ENCODE peak calls at places on chromosomes 7 and 10, in four cellular contexts. G, M, X and O are unnamed samples.

GRCh38 chr7:132451161-132451560 is 125.1 kb downstream of the PLXNA4 start:
- DNase-seq in G (no peak), M (no peak), X (no peak), O (no peak)

GRCh38 chr7:129417073-129417472 is 17.2 kb upstream of the STRIP2 start:
- DNase-seq in G (no peak), M (no peak), X (no peak), O (no peak)

GRCh38 chr10:85060944-85061343 is 732.6 kb downstream of the CCSER2 start:
- DNase-seq in G (no peak), M (peak), X (no peak), O (no peak)

GRCh38 chr7:45885264-45885882 is 2.9 kb upstream of the IGFBP1 start:
- DNase-seq in G (no peak), M (no peak), X (peak), O (peak)

GRCh38 chr7:64314493-64315020 is 796 bp downstream of the ZNF736 start:
- DNase-seq in G (no peak), M (no peak), X (no peak), O (no peak)

GRCh38 chr10:31296754-31297153 is 22.3 kb upstream of the ZEB1 start:
- DNase-seq in G (no peak), M (no peak), X (no peak), O (no peak)

GRCh38 chr7:99473315-99473596 is 566 bp downstream of the ZNF789 start:
- DNase-seq in G (peak), M (no peak), X (no peak), O (peak)

GRCh38 chr7:25122373-25122772 is 2.7 kb downstream of the CYCS start:
- DNase-seq in G (no peak), M (no peak), X (no peak), O (no peak)

GRCh38 chr7:16619979-16620408 is 25.6 kb downstream of the ANKMY2 start:
- DNase-seq in G (no peak), M (no peak), X (no peak), O (peak)

GRCh38 chr10:115921795-115922194 is 351.2 kb downstream of the GFRA1 start:
- DNase-seq in G (no peak), M (no peak), X (no peak), O (peak)

GRCh38 chr10:30092151-30092790 is 32.9 kb upstream of the JCAD start:
- DNase-seq in G (no peak), M (no peak), X (no peak), O (peak)

GRCh38 chr7:45102785-45103712 is 8.4 kb downstream of the TBRG4 start:
- DNase-seq in G (no peak), M (no peak), X (peak), O (no peak)

GRCh38 chr10:49161411-49161997 is 26.7 kb downstream of the TMEM273 start:
- DNase-seq in G (no peak), M (no peak), X (no peak), O (peak)

GRCh38 chr10:30781571-30782542 is 152.3 kb upstream of the LYZL2 start:
- DNase-seq in G (no peak), M (no peak), X (no peak), O (no peak)

GRCh38 chr10:17273403-17273802 is 45.4 kb downstream of the VIM start:
- DNase-seq in G (no peak), M (no peak), X (no peak), O (peak)

DNA sequence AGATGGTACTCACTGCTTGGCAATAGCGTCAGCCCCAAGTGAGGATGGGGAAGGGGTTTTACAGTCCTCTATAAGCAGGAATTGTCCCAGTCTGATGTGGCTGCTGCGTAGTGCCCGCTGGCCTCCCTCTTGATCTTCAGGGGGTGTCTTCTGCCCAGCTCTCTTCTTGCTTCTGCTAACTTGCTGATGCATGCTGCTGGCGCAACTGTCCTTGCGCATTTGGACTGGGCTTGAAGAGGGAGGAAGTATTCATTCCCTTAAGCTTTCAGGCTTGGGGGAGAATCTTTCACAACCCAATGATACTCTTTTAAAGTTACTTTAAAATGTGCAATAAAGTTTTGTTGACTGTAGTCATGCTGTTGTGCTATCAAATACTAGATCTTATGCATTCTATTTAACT is 10.3 kb downstream of the GALNT11 start:
- DNase-seq in G (no peak), M (no peak), X (no peak), O (no peak)
- H3K4me3 ChIP-seq in G (no peak), M (no peak), X (no peak), O (no peak)

GRCh38 chr10:103871006-103871405 is 15.6 kb upstream of the SH3PXD2A start:
- DNase-seq in G (no peak), M (no peak), X (no peak), O (peak)
- H3K4me3 ChIP-seq in G (no peak), M (no peak), X (no peak), O (no peak)

DNA sequence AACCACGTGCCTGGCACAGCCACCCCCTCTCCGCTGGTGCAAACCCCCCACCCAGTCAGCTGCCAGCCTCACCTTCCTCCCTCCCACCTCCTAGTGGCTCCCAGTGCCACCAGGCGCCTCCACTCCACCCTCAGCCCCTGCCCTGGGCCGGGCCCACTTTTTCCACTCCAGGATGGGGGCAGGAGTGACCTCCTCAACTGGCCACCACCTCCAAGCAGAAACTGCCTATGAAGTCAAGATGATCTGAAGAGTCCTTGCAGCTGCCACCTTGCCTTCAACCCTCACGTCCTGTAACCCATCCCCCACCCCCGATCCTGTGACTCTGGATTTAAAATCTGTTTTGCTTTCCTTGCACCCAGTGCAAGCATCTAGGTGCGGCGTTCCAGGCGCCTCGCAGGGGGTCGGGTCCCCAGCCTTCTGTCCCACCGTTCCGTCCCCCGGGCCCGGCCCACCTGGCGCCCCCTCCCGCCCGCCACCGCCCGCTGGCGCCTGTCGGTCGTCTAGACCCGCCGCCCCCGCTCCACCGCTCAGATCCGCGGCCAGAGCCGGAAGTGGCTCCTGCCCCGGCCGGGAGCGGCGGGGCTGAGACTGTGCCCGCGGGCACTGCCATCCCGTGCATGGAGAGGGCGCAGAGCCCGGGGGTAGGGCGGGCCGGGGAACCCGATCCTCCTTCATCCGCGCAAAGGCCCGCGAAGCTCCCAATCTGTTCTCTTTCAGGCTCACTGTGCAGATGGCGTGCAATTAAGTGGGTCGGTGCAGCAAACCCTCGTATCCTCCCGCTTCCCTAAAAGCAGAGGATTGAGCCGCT is 51.2 kb upstream of the GTF2I start:
- DNase-seq in G (no peak), M (peak), X (no peak), O (no peak)
- H3K4me3 ChIP-seq in G (no peak), M (no peak), X (peak), O (no peak)

DNA sequence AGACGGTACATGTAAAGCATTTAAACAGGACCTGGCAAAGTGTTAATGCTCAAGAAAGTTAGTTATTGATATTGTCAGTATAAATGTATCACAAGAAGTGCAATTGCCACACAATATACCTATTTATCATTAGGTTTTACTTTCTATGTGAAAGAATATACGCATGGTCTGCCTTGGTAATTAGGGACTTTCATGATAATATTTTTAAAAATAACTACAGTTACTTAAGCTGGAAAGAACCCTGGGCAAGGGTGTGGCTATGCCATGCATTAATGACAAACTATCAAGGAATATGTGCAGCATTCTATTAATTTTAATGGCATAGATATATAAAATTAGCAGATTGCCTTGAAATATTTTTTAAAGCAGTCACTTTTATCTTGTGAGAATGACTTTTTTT is 191.2 kb downstream of the CSTF2T start:
- DNase-seq in G (no peak), M (no peak), X (no peak), O (no peak)
- H3K4me3 ChIP-seq in G (no peak), M (no peak), X (no peak), O (no peak)

GRCh38 chr10:44384601-44385422 is at the start of gene CXCL12:
- DNase-seq in G (no peak), M (peak), X (no peak), O (peak)

GRCh38 chr10:44386546-44387052 is 1.7 kb upstream of the CXCL12 start:
- DNase-seq in G (peak), M (peak), X (peak), O (peak)

GRCh38 chr10:44383749-44384600 is 922 bp downstream of the CXCL12 start:
- DNase-seq in G (no peak), M (peak), X (peak), O (no peak)

GRCh38 chr10:44385423-44385725 is 477 bp upstream of the CXCL12 start:
- DNase-seq in G (no peak), M (no peak), X (peak), O (no peak)

GRCh38 chr10:44385726-44386438 is 985 bp upstream of the CXCL12 start:
- DNase-seq in G (no peak), M (peak), X (peak), O (no peak)
- H3K4me3 ChIP-seq in G (peak), M (no peak), X (peak), O (no peak)

GRCh38 chr10:102647433-102648268 is 3.4 kb downstream of the TRIM8 start:
- DNase-seq in G (no peak), M (no peak), X (peak), O (no peak)
- H3K4me3 ChIP-seq in G (no peak), M (no peak), X (peak), O (peak)

GRCh38 chr7:90595341-90595800 is 750 bp upstream of the CDK14 start:
- DNase-seq in G (peak), M (no peak), X (no peak), O (peak)

GRCh38 chr7:90597527-90597871 is 1.4 kb downstream of the CDK14 start:
- DNase-seq in G (no peak), M (no peak), X (no peak), O (no peak)

GRCh38 chr7:90597879-90598278 is 1.8 kb downstream of the CDK14 start:
- DNase-seq in G (no peak), M (no peak), X (no peak), O (no peak)

GRCh38 chr7:90595801-90596683 is at the start of gene CDK14:
- DNase-seq in G (peak), M (peak), X (peak), O (peak)

GRCh38 chr7:90596745-90597526 is 815 bp downstream of the CDK14 start:
- DNase-seq in G (peak), M (peak), X (no peak), O (peak)
- H3K4me3 ChIP-seq in G (peak), M (peak), X (peak), O (peak)

DNA sequence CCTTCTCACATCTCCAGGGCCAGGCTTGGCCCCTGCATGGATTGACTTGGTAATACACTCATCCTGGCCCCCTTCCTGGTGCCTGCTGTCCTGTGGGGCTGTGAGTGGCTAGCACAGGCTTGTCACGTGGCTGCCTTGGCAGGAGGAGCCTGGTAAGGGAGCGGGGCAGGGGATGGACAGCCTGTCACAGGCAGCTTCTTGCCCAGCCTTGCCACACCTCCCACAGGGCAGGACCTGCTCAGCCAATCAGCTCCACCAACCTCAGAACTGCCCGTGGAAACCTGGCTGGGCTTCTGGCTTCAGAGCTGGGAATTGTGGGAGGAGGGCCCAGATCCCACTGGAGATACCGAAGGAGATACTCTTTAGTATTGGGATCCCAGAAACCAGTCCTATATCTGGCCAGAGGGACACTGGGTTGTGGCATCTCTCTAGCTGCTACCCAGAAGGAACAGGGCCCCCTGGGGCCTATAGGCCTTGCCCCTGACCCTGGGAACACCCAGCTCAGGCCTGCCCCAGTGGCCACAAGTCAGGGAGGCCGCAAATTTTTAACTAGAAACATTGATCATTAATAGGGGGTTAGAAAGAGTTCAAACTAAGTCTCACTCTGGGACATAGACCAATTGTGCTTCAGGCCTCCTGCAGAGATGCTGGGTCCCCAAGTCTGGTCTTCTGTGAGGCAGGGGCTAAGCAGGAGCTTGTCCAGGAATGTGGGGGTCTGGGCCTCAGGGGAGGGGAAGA is at the start of gene HOGA1:
- DNase-seq in G (no peak), M (peak), X (peak), O (peak)
- H3K4me3 ChIP-seq in G (no peak), M (no peak), X (no peak), O (no peak)

DNA sequence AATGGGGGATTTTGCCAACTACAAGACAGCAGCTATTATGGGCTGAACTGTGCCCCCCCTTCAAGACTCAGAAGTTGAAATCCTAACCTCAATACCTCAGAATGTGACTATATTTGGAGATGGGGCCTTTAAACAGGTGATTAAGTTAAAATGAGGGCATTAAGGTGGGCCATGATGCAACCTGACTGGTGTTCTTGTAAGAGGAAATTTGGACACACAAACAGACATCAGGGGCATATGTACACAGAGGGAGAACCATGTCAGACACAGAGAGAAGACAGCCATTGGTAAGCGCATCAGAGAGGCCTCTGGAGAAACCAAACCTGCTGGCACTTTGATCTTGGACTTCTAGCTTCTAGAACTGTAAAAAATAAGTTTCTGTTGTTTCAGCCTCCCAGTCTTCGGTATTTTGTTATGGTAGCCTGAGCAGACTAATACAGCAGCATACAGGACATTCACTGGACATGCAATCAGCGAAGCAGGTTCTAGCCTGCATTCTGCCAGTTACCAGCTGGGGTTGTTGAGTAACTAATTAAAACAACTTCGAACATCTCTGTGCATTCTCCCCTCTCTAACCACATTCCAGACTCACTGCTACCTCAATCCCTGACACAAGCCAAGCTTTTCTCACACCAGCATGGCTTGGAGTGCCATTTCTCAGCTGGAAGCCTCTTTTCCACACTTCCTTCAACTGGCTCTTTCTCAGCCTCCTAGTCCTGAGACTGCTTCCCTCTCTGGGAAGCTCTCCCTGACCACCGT is 141.4 kb downstream of the DOCK4 start:
- DNase-seq in G (no peak), M (no peak), X (no peak), O (peak)
- H3K4me3 ChIP-seq in G (no peak), M (no peak), X (no peak), O (no peak)

GRCh38 chr7:81869670-81870069 is 99.8 kb upstream of the HGF start:
- DNase-seq in G (no peak), M (no peak), X (no peak), O (no peak)
- H3K4me3 ChIP-seq in G (no peak), M (no peak), X (no peak), O (no peak)